ENCODE peak calls at places on chromosomes 13 and 19, in eight cellular contexts. One of them, this sample, is unnamed.

GRCh38 chr19:36136975-36137686 is 2.7 kb upstream of the CAPNS1 start:
- DNase-seq in stomach: peak; percentile 80
- DNase-seq in endothelial cell: no peak
- DNase-seq in OCI-LY7: no peak
- DNase-seq in astrocyte: peak; percentile 53
- DNase-seq in choroid plexus epithelial cell: peak; percentile 37
- DNase-seq in left ventricle myocardium inferior: peak; percentile 40
- DNase-seq in AG09319: no peak
- DNase-seq in this sample: peak; percentile 12

GRCh38 chr19:1019980-1020867 is 699 bp downstream of the TMEM259 start:
- DNase-seq in stomach: no peak
- DNase-seq in endothelial cell: no peak
- DNase-seq in OCI-LY7: peak; percentile 70
- DNase-seq in astrocyte: no peak
- DNase-seq in choroid plexus epithelial cell: no peak
- DNase-seq in left ventricle myocardium inferior: no peak
- DNase-seq in AG09319: no peak
- DNase-seq in this sample: no peak

GRCh38 chr19:11752244-11752736 is 13.5 kb upstream of the ZNF823 start:
- DNase-seq in stomach: no peak
- DNase-seq in endothelial cell: no peak
- DNase-seq in OCI-LY7: no peak
- DNase-seq in astrocyte: no peak
- DNase-seq in choroid plexus epithelial cell: no peak
- DNase-seq in left ventricle myocardium inferior: no peak
- DNase-seq in AG09319: no peak
- DNase-seq in this sample: no peak

GRCh38 chr13:36778083-36778671 is 40.8 kb upstream of the RFXAP start:
- DNase-seq in stomach: no peak
- DNase-seq in endothelial cell: no peak
- DNase-seq in OCI-LY7: no peak
- DNase-seq in astrocyte: peak; percentile 96
- DNase-seq in choroid plexus epithelial cell: peak; percentile 80
- DNase-seq in left ventricle myocardium inferior: no peak
- DNase-seq in AG09319: no peak
- DNase-seq in this sample: no peak

GRCh38 chr19:35114656-35115537 is 726 bp upstream of the FXYD3 start:
- DNase-seq in stomach: peak; percentile 80
- DNase-seq in endothelial cell: peak; percentile 80
- DNase-seq in OCI-LY7: peak; percentile 79
- DNase-seq in astrocyte: no peak
- DNase-seq in choroid plexus epithelial cell: peak; percentile 54
- DNase-seq in left ventricle myocardium inferior: peak; percentile 72
- DNase-seq in AG09319: no peak
- DNase-seq in this sample: peak; percentile 89

GRCh38 chr13:43196171-43196611 is 172.8 kb downstream of the DNAJC15 start:
- DNase-seq in stomach: no peak
- DNase-seq in endothelial cell: no peak
- DNase-seq in OCI-LY7: no peak
- DNase-seq in astrocyte: no peak
- DNase-seq in choroid plexus epithelial cell: peak; percentile 30
- DNase-seq in left ventricle myocardium inferior: peak; percentile 41
- DNase-seq in AG09319: no peak
- DNase-seq in this sample: no peak

GRCh38 chr13:101449971-101450748 is 2.3 kb upstream of the ITGBL1 start:
- DNase-seq in stomach: no peak
- DNase-seq in endothelial cell: no peak
- DNase-seq in OCI-LY7: no peak
- DNase-seq in astrocyte: peak; percentile 95
- DNase-seq in choroid plexus epithelial cell: peak; percentile 77
- DNase-seq in left ventricle myocardium inferior: no peak
- DNase-seq in AG09319: peak; percentile 49
- DNase-seq in this sample: no peak

GRCh38 chr13:94798738-94799137 is 86.4 kb upstream of the SOX21 start:
- DNase-seq in stomach: no peak
- DNase-seq in endothelial cell: no peak
- DNase-seq in OCI-LY7: no peak
- DNase-seq in astrocyte: peak; percentile 2
- DNase-seq in choroid plexus epithelial cell: no peak
- DNase-seq in left ventricle myocardium inferior: no peak
- DNase-seq in AG09319: no peak
- DNase-seq in this sample: no peak

DNA sequence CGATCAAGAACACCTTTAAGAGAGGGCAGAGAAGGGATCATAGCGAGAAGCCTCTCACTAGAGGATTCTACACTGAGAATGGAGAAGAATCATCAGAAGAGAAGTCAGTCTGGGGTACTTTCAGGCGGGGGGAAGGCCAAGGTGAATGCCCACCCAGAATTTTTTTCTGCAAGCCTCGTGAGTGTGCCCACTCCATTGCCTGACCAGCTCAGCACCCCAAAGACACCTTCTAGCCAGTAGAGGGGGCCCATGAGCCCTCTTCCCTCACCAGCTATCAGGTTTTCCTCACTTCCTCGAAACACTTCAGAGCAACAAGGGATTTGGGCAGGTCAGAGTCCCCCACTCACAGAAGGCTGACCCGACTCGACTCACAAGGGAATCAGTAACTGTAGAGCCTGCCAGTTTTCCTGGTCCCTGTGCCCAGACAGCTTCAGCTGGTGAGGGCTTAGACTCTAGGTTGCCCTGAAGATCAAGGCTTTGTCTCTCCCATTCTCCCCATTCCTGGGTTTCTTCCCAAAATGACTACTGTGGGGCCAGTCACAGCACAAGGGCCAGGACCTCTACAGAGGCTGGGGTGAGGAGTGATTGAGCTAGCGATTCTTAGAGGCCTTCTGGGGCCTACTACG is 18.4 kb downstream of the NLRP13 start:
- DNase-seq in stomach: no peak
- DNase-seq in endothelial cell: no peak
- DNase-seq in OCI-LY7: peak; percentile 46
- DNase-seq in astrocyte: no peak
- DNase-seq in choroid plexus epithelial cell: no peak
- DNase-seq in left ventricle myocardium inferior: no peak
- DNase-seq in AG09319: no peak
- DNase-seq in this sample: no peak
- TF ChIP-seq CTCF in stomach: no peak
- TF ChIP-seq CTCF in endothelial cell: no peak
- TF ChIP-seq CTCF in OCI-LY7: peak; percentile 81
- TF ChIP-seq CTCF in astrocyte: no peak
- TF ChIP-seq CTCF in choroid plexus epithelial cell: no peak
- TF ChIP-seq CTCF in left ventricle myocardium inferior: no peak
- TF ChIP-seq CTCF in AG09319: no peak
- TF ChIP-seq CTCF in this sample: no peak

GRCh38 chr19:10565028-10565566 is 713 bp downstream of the KRI1 start:
- DNase-seq in stomach: peak; percentile 35
- DNase-seq in endothelial cell: peak; percentile 34
- DNase-seq in OCI-LY7: peak; percentile 82
- DNase-seq in astrocyte: no peak
- DNase-seq in choroid plexus epithelial cell: peak; percentile 44
- DNase-seq in left ventricle myocardium inferior: no peak
- DNase-seq in AG09319: no peak
- DNase-seq in this sample: peak; percentile 83
- TF ChIP-seq CTCF in stomach: no peak
- TF ChIP-seq CTCF in endothelial cell: no peak
- TF ChIP-seq CTCF in OCI-LY7: peak; percentile 77
- TF ChIP-seq CTCF in astrocyte: peak; percentile 11
- TF ChIP-seq CTCF in choroid plexus epithelial cell: peak; percentile 44
- TF ChIP-seq CTCF in left ventricle myocardium inferior: no peak
- TF ChIP-seq CTCF in AG09319: peak; percentile 35
- TF ChIP-seq CTCF in this sample: peak; percentile 9

GRCh38 chr13:45373116-45373606 is 32.2 kb upstream of the TPT1 start:
- DNase-seq in stomach: peak; percentile 34
- DNase-seq in endothelial cell: no peak
- DNase-seq in OCI-LY7: no peak
- DNase-seq in astrocyte: no peak
- DNase-seq in choroid plexus epithelial cell: no peak
- DNase-seq in left ventricle myocardium inferior: no peak
- DNase-seq in AG09319: no peak
- DNase-seq in this sample: no peak
- TF ChIP-seq CTCF in stomach: no peak
- TF ChIP-seq CTCF in endothelial cell: no peak
- TF ChIP-seq CTCF in OCI-LY7: no peak
- TF ChIP-seq CTCF in astrocyte: no peak
- TF ChIP-seq CTCF in choroid plexus epithelial cell: no peak
- TF ChIP-seq CTCF in left ventricle myocardium inferior: no peak
- TF ChIP-seq CTCF in AG09319: no peak
- TF ChIP-seq CTCF in this sample: no peak

DNA sequence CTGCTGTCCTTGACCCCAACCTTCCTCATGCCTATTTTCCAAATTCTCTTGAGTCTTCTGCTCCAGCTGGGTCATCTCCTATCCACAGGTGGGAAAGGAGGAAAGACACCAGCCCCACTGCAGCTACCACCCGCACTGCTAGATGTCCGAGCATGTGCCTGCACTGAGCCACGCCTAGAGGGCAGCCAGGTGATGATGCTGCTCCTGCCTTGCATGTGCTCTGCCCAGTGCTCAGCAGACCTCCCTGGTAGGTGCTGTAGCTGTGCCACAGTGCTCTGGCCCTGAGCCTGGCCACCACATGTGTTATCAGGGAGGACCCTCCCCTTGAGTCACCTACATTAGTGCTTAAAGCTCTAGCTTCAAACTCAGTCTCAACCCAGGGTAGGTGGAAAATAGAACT is 6.9 kb upstream of the CYSLTR2 start:
- DNase-seq in stomach: no peak
- DNase-seq in endothelial cell: no peak
- DNase-seq in OCI-LY7: no peak
- DNase-seq in astrocyte: no peak
- DNase-seq in choroid plexus epithelial cell: no peak
- DNase-seq in left ventricle myocardium inferior: no peak
- DNase-seq in AG09319: no peak
- DNase-seq in this sample: no peak
- TF ChIP-seq CTCF in stomach: no peak
- TF ChIP-seq CTCF in endothelial cell: no peak
- TF ChIP-seq CTCF in OCI-LY7: no peak
- TF ChIP-seq CTCF in astrocyte: no peak
- TF ChIP-seq CTCF in choroid plexus epithelial cell: no peak
- TF ChIP-seq CTCF in left ventricle myocardium inferior: no peak
- TF ChIP-seq CTCF in AG09319: no peak
- TF ChIP-seq CTCF in this sample: no peak

This sample was measured in GM13976.